ENCODE peak calls at places on chromosomes 6 and 20, in five cellular contexts. J is H9, X is mesenchymal stem cell, D is H1, L is trophoblast cell. F is an unnamed sample.
A peak's percentile ranks its signal among the peaks of the same experiment; 100 is the strongest.

GRCh38 chr6:130935978-130936377 is 108.8 kb downstream of the SMLR1 start:
- DNase-seq in J (no peak), X (peak; percentile 28), D (no peak), L (no peak), F (no peak)

GRCh38 chr20:62736026-62736406 is 27.4 kb downstream of the NTSR1 start:
- DNase-seq in J (no peak), X (no peak), D (no peak), L (no peak), F (no peak)

GRCh38 chr6:149037026-149037734 is 280.3 kb upstream of the TAB2 start:
- DNase-seq in J (no peak), X (no peak), D (no peak), L (no peak), F (peak; percentile 21)

GRCh38 chr6:164377348-164377747 is 932.1 kb downstream of the C6orf118 start:
- DNase-seq in J (no peak), X (no peak), D (no peak), L (no peak), F (no peak)

GRCh38 chr20:61361501-61361900 is 109.4 kb downstream of the CDH4 start:
- DNase-seq in J (no peak), X (no peak), D (no peak), L (no peak), F (no peak)

GRCh38 chr20:44979090-44979621 is 12.8 kb downstream of the STK4 start:
- DNase-seq in J (no peak), X (peak; percentile 80), D (no peak), L (peak; percentile 56), F (no peak)

GRCh38 chr6:5422321-5422915 is 161.1 kb downstream of the FARS2 start:
- DNase-seq in J (peak; percentile 71), X (peak; percentile 47), D (peak; percentile 38), L (peak; percentile 55), F (no peak)

GRCh38 chr6:43308101-43308989 is at the start of gene CRIP3:
- DNase-seq in J (peak; percentile 91), X (peak; percentile 13), D (peak; percentile 60), L (peak; percentile 14), F (peak; percentile 48)

GRCh38 chr6:17280552-17281090 is 540 bp upstream of the RBM24 start:
- DNase-seq in J (peak; percentile 75), X (peak; percentile 63), D (no peak), L (peak; percentile 47), F (peak; percentile 57)

GRCh38 chr6:122202576-122203137 is 196.8 kb upstream of the HSF2 start:
- DNase-seq in J (peak; percentile 40), X (peak; percentile 5), D (no peak), L (peak; percentile 77), F (no peak)

GRCh38 chr20:35909796-35910195 is 44.5 kb downstream of the SCAND1 start:
- DNase-seq in J (no peak), X (no peak), D (no peak), L (no peak), F (no peak)

GRCh38 chr6:75318900-75319299 is 34.3 kb upstream of the TMEM30A start:
- DNase-seq in J (no peak), X (no peak), D (no peak), L (no peak), F (no peak)

GRCh38 chr6:34491091-34491430 is 25.2 kb downstream of the PACSIN1 start:
- DNase-seq in J (no peak), X (peak; percentile 72), D (no peak), L (peak; percentile 4), F (no peak)

GRCh38 chr6:127458817-127459216 is 372 bp downstream of the KIAA0408 start:
- DNase-seq in J (no peak), X (peak; percentile 78), D (no peak), L (peak; percentile 9), F (no peak)

GRCh38 chr20:36147707-36148106 is 6.8 kb upstream of the EPB41L1 start:
- DNase-seq in J (no peak), X (peak; percentile 60), D (no peak), L (no peak), F (no peak)

GRCh38 chr20:33401922-33402369 is 627 bp upstream of the CDK5RAP1 start:
- DNase-seq in J (no peak), X (no peak), D (no peak), L (no peak), F (no peak)

GRCh38 chr6:16060039-16060438 is 68.8 kb upstream of the MYLIP start:
- DNase-seq in J (peak; percentile 47), X (no peak), D (no peak), L (no peak), F (no peak)

GRCh38 chr6:11494786-11495564 is 42.6 kb upstream of the TMEM170B start:
- DNase-seq in J (no peak), X (peak; percentile 77), D (no peak), L (peak; percentile 18), F (no peak)

GRCh38 chr6:18276610-18277009 is 12.3 kb upstream of the DEK start:
- DNase-seq in J (peak; percentile 41), X (no peak), D (no peak), L (peak; percentile 54), F (no peak)

GRCh38 chr20:42027746-42028268 is 409.6 kb upstream of the CHD6 start:
- DNase-seq in J (no peak), X (no peak), D (no peak), L (no peak), F (no peak)

GRCh38 chr20:38204936-38205435 is 39.9 kb upstream of the TGM2 start:
- DNase-seq in J (no peak), X (no peak), D (no peak), L (no peak), F (no peak)

GRCh38 chr6:27078734-27079357 is 168.7 kb upstream of the PRSS16 start:
- DNase-seq in J (peak; percentile 82), X (peak; percentile 73), D (peak; percentile 27), L (peak; percentile 80), F (peak; percentile 57)

GRCh38 chr6:167118006-167118405 is 4.9 kb upstream of the CCR6 start:
- DNase-seq in J (no peak), X (no peak), D (no peak), L (no peak), F (no peak)

GRCh38 chr6:47135772-47136171 is 93.6 kb upstream of the ADGRF1 start:
- DNase-seq in J (no peak), X (peak; percentile 87), D (no peak), L (peak; percentile 95), F (no peak)

DNA sequence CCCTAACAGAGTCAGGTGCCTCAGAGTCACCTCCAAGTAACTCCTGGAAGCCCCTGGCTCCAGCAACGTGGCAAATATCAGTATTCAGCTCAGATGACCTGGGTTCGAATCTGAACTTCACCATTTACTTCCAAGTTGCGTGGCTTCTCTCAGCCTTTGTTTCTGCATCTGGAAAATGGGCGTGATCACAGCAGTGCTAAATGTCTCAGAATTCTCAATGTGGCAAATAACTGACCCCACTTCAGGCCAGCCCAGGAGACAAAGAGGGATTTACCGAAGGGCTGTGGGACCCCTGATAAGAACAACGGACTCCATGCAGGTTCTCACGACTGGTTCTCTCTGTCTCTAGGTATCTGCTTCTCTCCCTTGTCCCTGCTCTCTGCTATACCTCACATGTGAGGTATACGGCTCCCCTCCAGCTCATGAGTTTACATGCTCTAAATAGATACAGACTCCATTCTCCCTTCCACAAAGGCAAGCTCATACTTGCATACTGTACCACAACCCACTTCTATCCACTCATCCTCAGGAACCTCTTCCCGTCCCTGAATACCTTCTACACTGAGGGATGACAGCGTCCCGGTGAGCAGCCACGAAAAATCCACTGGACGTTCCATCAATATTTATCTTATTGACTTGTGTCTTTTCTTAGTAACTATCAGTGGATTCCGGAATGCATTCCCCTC is 84.1 kb downstream of the SNX5 start:
- DNase-seq in J (no peak), X (no peak), D (no peak), L (no peak), F (no peak)
- H3K14ac ChIP-seq in J (no peak overlapping the region), X (no peak overlapping the region), D (no peak overlapping the region), L (no peak overlapping the region), F (no peak overlapping the region)

GRCh38 chr20:10430704-10431103 is 3.3 kb downstream of the MKKS start:
- DNase-seq in J (no peak), X (no peak), D (no peak), L (no peak), F (no peak)
- H2BK12ac ChIP-seq in J (no peak overlapping the region), X (no peak overlapping the region), D (no peak overlapping the region), L (no peak overlapping the region), F (no peak overlapping the region)

GRCh38 chr6:142413111-142413510 is 111.3 kb downstream of the ADGRG6 start:
- DNase-seq in J (no peak), X (no peak), D (no peak), L (peak; percentile 58), F (no peak)

GRCh38 chr6:142408409-142408808 is 106.6 kb downstream of the ADGRG6 start:
- DNase-seq in J (no peak), X (no peak), D (no peak), L (peak; percentile 8), F (no peak)

GRCh38 chr6:142412241-142412640 is 110.4 kb downstream of the ADGRG6 start:
- DNase-seq in J (no peak), X (no peak), D (no peak), L (no peak), F (no peak)

GRCh38 chr6:142409794-142410193 is 108.0 kb downstream of the ADGRG6 start:
- DNase-seq in J (no peak), X (no peak), D (no peak), L (no peak), F (no peak)

GRCh38 chr6:142411145-142411544 is 109.3 kb downstream of the ADGRG6 start:
- DNase-seq in J (no peak), X (no peak), D (no peak), L (no peak), F (no peak)
- H3K14ac ChIP-seq in J (no peak overlapping the region), X (no peak overlapping the region), D (no peak overlapping the region), L (no peak overlapping the region), F (no peak overlapping the region)

GRCh38 chr6:119323478-119323877 is 26.1 kb downstream of the MAN1A1 start:
- DNase-seq in J (no peak), X (no peak), D (no peak), L (no peak), F (no peak)
- H2BK12ac ChIP-seq in J (no peak overlapping the region), X (no peak overlapping the region), D (no peak overlapping the region), L (no peak overlapping the region), F (no peak overlapping the region)

DNA sequence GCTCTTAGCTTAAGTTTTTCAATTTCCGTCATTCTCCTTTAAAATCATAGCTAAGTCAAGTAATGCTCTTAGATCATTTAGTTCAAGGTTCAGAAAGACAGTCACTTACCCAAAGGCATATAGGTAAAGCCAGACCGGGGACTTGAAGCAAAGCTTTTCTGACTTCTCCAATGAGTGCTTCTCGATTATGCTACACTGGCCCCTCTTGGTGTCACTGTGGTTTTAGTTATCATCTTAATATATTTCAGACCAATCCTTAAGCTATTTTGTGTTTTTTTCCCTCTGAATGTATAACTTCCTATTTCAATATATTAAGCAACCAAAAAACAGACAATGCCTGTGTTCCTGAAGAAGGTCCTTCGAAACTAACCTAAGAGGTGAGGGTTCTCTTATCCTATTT is 3.8 kb downstream of the PRDM1 start:
- DNase-seq in J (no peak), X (peak; percentile 32), D (no peak), L (no peak), F (no peak)
- H3K14ac ChIP-seq in J (no peak overlapping the region), X (no peak overlapping the region), D (no peak overlapping the region), L (no peak overlapping the region), F (no peak overlapping the region)

F was measured in neuronal stem cell.